ENCODE peak calls at places on chromosomes 7 and 10, in eight cellular contexts. R is psoas muscle; C is stimulated activated CD4-positive, alpha-beta T cell treated with anti-CD3 and anti-CD28 coated beads, Interleukin-4, amount 100 ng/mL, for 48 hours; H is iPS DF 19.7; T is caudate nucleus; Z is Daoy; M is activated CD4-positive, CD25-positive, alpha-beta regulatory T cell; E is HT-29. O is an unnamed sample.

GRCh38 chr7:128115821-128116723 is 84.8 kb upstream of the LRRC4 start:
- DNase-seq in R (no peak), C (no peak), H (no peak), T (no peak), Z (no peak), M (no peak), E (no peak), O (no peak)

GRCh38 chr10:133013478-133013877 is 71.1 kb upstream of the CFAP46 start:
- DNase-seq in R (no peak), C (no peak), H (no peak), T (no peak), Z (no peak), M (no peak), E (peak), O (no peak)

GRCh38 chr7:132518102-132518838 is 58.0 kb downstream of the PLXNA4 start:
- DNase-seq in R (no peak), C (no peak), H (peak), T (no peak), Z (peak), M (no peak), E (peak), O (no peak)

GRCh38 chr7:1412322-1413261 is 46.7 kb downstream of the MICALL2 start:
- DNase-seq in R (peak), C (peak), H (no peak), T (peak), Z (peak), M (peak), E (peak), O (peak)

GRCh38 chr7:130440527-130441365 is at the start of gene CEP41:
- DNase-seq in R (peak), C (peak), H (peak), T (peak), Z (peak), M (peak), E (peak), O (peak)

GRCh38 chr10:21173964-21174669 is 277.0 kb upstream of the NEBL start:
- DNase-seq in R (peak), C (peak), H (peak), T (peak), Z (peak), M (peak), E (peak), O (no peak)

GRCh38 chr10:48800283-48800675 is 115.6 kb downstream of the WDFY4 start:
- DNase-seq in R (no peak), C (no peak), H (no peak), T (no peak), Z (no peak), M (no peak), E (no peak), O (no peak)

GRCh38 chr7:45236666-45237065 is 79.1 kb downstream of the RAMP3 start:
- DNase-seq in R (no peak), C (no peak), H (no peak), T (no peak), Z (peak), M (no peak), E (no peak), O (no peak)

GRCh38 chr10:132961-133898 is 2.0 kb upstream of the ZMYND11 start:
- DNase-seq in R (no peak), C (no peak), H (no peak), T (no peak), Z (peak), M (no peak), E (peak), O (no peak)

GRCh38 chr7:42940985-42941847 is 9.0 kb downstream of the MRPL32 start:
- DNase-seq in R (peak), C (peak), H (peak), T (peak), Z (peak), M (peak), E (peak), O (peak)

GRCh38 chr7:139673230-139673629 is 104.6 kb downstream of the HIPK2 start:
- DNase-seq in R (no peak), C (no peak), H (no peak), T (no peak), Z (peak), M (no peak), E (no peak), O (no peak)

GRCh38 chr7:28921822-28922221 is 36.3 kb downstream of the TRIL start:
- DNase-seq in R (no peak), C (peak), H (no peak), T (no peak), Z (peak), M (peak), E (peak), O (peak)

GRCh38 chr10:29321656-29322055 is 32.8 kb downstream of the LYZL1 start:
- DNase-seq in R (no peak), C (no peak), H (no peak), T (no peak), Z (no peak), M (no peak), E (no peak), O (no peak)

GRCh38 chr7:16999541-17000266 is 117.9 kb upstream of the AGR3 start:
- DNase-seq in R (no peak), C (no peak), H (no peak), T (no peak), Z (no peak), M (no peak), E (no peak), O (no peak)

GRCh38 chr10:132974249-132974796 is 32.0 kb upstream of the CFAP46 start:
- DNase-seq in R (no peak), C (no peak), H (no peak), T (no peak), Z (no peak), M (no peak), E (no peak), O (no peak)